ENCODE peak calls at places on chromosomes 3 and 15, in six cellular contexts. U is HCT116, Y is K562, J is GM12878, W is SK-N-SH, X is H1. I is an unnamed sample.

GRCh38 chr3:72336821-72337479 is 511.3 kb downstream of the SHQ1 start:
- DNase-seq in U (no peak), Y (peak), J (no peak), W (peak), X (peak), I (no peak)

GRCh38 chr3:58998476-58999117 is 51.2 kb downstream of the CFAP20DC start:
- DNase-seq in U (peak), Y (peak), J (no peak), W (peak), X (no peak), I (no peak)

GRCh38 chr3:142211034-142211433 is 14.4 kb downstream of the GK5 start:
- DNase-seq in U (no peak), Y (no peak), J (no peak), W (peak), X (no peak), I (no peak)

GRCh38 chr3:32239638-32240550 is 1.4 kb downstream of the CMTM8 start:
- DNase-seq in U (peak), Y (peak), J (no peak), W (peak), X (peak), I (peak)

GRCh38 chr15:70262591-70263274 is 165.0 kb upstream of the TLE3 start:
- DNase-seq in U (no peak), Y (no peak), J (no peak), W (peak), X (no peak), I (no peak)

GRCh38 chr15:92733934-92734521 is 78.5 kb upstream of the FAM174B start:
- DNase-seq in U (no peak), Y (peak), J (no peak), W (peak), X (no peak), I (no peak)

GRCh38 chr3:114219741-114220140 is 17.6 kb downstream of the ZNF80 start:
- DNase-seq in U (no peak), Y (no peak), J (no peak), W (no peak), X (no peak), I (no peak)

GRCh38 chr15:40028853-40029252 is 10.1 kb downstream of the SRP14 start:
- DNase-seq in U (no peak), Y (no peak), J (no peak), W (no peak), X (no peak), I (no peak)

GRCh38 chr15:41115088-41115651 is 910 bp downstream of the INO80 start:
- DNase-seq in U (peak), Y (peak), J (peak), W (peak), X (no peak), I (peak)

GRCh38 chr3:131543714-131544113 is 40.9 kb upstream of the MRPL3 start:
- DNase-seq in U (peak), Y (no peak), J (no peak), W (no peak), X (no peak), I (no peak)

GRCh38 chr15:101494251-101494796 is 4.8 kb upstream of the PCSK6 start:
- DNase-seq in U (no peak), Y (no peak), J (no peak), W (no peak), X (peak), I (no peak)

GRCh38 chr15:88396382-88396781 is 70.8 kb downstream of the MRPL46 start:
- DNase-seq in U (no peak), Y (no peak), J (no peak), W (no peak), X (no peak), I (no peak)

GRCh38 chr15:33581032-33581431 is 270.3 kb downstream of the RYR3 start:
- DNase-seq in U (no peak), Y (no peak), J (no peak), W (no peak), X (no peak), I (no peak)

GRCh38 chr3:7875858-7876442 is 625.7 kb upstream of the LMCD1 start:
- DNase-seq in U (peak), Y (no peak), J (no peak), W (no peak), X (no peak), I (no peak)

GRCh38 chr15:29774900-29775299 is 47.4 kb downstream of the TJP1 start:
- DNase-seq in U (peak), Y (no peak), J (no peak), W (no peak), X (no peak), I (peak)

GRCh38 chr3:107644631-107645030 is 121.9 kb downstream of the BBX start:
- DNase-seq in U (no peak), Y (no peak), J (no peak), W (no peak), X (no peak), I (no peak)

GRCh38 chr3:9649791-9650521 is 651 bp downstream of the MTMR14 start:
- DNase-seq in U (no peak), Y (peak), J (peak), W (peak), X (no peak), I (no peak)

GRCh38 chr3:65439641-65440040 is 599.1 kb downstream of the MAGI1 start:
- DNase-seq in U (peak), Y (peak), J (no peak), W (peak), X (peak), I (peak)

GRCh38 chr3:186307594-186307993 is 54.4 kb downstream of the DGKG start:
- DNase-seq in U (no peak), Y (peak), J (no peak), W (no peak), X (no peak), I (peak)

GRCh38 chr15:33994005-33994615 is 25.8 kb downstream of the CHRM5 start:
- DNase-seq in U (peak), Y (no peak), J (no peak), W (no peak), X (peak), I (peak)

DNA sequence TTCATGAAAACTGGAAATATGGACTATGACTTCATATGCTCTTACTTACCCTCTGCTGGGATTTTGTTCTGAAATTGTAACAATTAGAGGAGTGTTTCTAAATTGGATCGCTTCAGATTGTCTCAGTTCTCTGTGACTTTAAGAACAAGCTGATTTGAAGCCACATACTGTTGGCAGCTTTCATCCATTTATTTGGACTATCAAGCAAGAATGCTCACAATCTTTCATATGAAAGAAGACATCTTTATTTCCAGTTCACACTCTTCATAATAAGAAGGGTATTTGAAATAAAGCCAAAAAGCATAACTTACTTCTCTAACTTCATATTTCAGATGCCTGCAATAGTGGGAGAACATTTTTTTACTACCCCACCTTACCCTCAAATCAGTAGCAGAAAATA is 491.6 kb upstream of the TPRG1 start:
- DNase-seq in U (no peak), Y (no peak), J (no peak), W (no peak), X (no peak), I (no peak)
- TF ChIP-seq POLR2AphosphoS5 in U (no peak), Y (no peak), J (no peak), W (no peak), X (no peak), I (no peak)

DNA sequence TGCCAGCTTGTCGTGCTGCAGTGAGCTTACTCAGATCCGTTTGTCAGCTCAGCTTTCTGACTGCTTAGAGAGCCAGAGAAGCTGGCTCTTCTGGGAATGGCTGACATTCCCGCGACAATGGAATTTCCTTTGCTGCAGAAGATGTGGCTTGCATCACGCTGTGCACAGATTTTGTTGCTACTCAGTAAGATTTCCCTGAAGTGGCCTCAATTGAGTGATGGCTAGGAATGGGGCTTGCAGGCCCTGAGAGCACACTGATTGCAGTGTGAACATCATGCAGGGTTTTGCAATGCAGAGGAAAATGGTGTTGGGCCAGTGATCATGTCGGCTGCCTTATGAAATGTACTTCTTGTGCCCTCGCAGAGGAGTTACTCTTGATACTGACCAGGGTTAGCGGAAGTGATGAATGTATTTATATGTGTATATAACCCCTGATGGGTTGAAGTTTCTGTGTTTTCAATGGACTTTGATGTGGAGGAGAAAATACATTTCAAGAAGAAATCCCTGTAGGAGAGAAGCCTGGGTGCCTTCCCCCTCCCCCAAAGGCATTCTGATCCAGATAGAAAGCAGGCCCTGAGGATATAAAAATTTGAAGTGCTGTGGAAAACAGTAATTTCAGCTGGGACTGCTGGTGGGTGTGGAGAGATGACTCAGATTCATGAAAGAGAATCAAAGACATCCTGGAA is 102.5 kb upstream of the PDZRN3 start:
- DNase-seq in U (no peak), Y (no peak), J (no peak), W (no peak), X (peak), I (no peak)
- TF ChIP-seq RAD21 in U (no peak), Y (no peak), J (no peak), W (no peak), X (no peak), I (no peak)

GRCh38 chr3:4493931-4494806 is 1.0 kb downstream of the ITPR1 start:
- DNase-seq in U (no peak), Y (no peak), J (no peak), W (peak), X (no peak), I (no peak)

GRCh38 chr3:4494807-4495200 is 1.7 kb downstream of the ITPR1 start:
- DNase-seq in U (no peak), Y (no peak), J (no peak), W (no peak), X (no peak), I (no peak)

GRCh38 chr3:4491873-4492239 is 1.3 kb upstream of the ITPR1 start:
- DNase-seq in U (no peak), Y (no peak), J (no peak), W (no peak), X (no peak), I (no peak)

GRCh38 chr3:4493008-4493930 is at the start of gene ITPR1:
- DNase-seq in U (peak), Y (peak), J (peak), W (peak), X (peak), I (peak)

DNA sequence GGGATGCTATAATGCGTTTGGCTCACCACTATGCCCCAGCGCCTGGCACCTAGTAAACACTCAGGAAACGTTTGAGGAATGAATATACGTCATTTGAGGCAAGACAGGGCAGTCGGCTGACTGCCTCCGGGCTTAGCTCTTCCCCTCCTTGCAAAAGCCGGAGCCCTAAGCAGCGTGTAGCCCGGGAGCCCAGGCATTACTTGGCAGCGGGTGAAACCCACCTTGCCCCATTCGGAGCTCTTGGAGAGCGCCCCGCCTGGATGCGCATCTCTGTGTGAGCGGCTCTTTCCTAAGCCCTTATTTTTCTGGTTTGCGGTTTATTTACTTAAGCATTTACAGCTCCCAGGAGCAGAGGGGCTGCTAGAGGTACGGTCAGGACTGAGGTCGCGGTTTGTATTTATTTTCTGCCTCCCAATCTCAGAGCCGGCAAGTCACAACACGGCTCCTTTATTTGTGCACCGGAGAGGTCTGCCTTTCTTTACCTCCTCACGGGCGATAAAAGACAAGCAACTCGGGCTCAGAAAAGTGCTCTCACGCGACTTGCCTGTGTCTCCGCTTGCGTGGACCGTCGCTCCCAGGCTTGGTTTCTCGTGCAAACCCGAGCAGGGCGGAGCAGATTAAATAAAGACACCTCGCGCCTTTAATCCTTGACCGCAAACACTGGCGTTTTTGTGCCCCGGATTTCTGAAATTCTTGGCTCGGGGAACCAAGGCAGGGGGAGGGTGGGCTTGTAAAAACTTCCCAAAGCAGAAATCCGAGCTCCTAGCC is 724 bp upstream of the ITPR1 start:
- DNase-seq in U (no peak), Y (peak), J (no peak), W (peak), X (peak), I (peak)
- TF ChIP-seq POLR2AphosphoS5 in U (no peak), Y (no peak), J (no peak), W (no peak), X (peak), I (no peak)

DNA sequence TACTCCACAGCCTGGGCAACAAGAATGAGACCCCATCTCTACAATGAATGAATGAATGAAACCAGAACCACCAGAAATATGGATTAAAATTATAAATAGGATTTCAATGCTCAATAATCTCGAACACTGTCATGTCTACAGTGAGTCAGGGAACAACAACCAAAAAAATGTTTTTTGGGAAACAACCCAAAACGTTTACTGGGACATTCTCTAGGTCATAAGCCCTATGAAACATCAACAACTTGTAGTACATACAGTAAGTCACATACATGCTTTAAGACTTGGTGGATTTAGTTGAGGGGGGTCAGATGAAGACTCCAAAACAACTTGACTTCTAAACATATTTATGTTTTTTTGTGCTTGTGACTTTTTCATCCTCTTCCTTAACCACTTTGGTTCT is 511.2 kb downstream of the FOXP1 start:
- DNase-seq in U (no peak), Y (no peak), J (no peak), W (no peak), X (no peak), I (no peak)
- TF ChIP-seq RAD21 in U (no peak), Y (no peak), J (no peak), W (no peak), X (no peak), I (no peak)

I was measured in HepG2.